ENCODE peak calls at places on chromosomes 11 and 22, in six cellular contexts. One of them, this sample, is unnamed. For H3K36me3, the result is how much of the 10 kb centered on the place peaks cover.

GRCh38 chr11:105937738-105938137 is 84.3 kb downstream of the MSANTD4 start:
- DNase-seq in cardiac muscle cell: no peak
- DNase-seq in colonic mucosa: no peak
- DNase-seq in K562: no peak
- DNase-seq in body of pancreas: no peak
- DNase-seq in effector memory CD4-positive, alpha-beta T cell: no peak
- DNase-seq in this sample: no peak

GRCh38 chr11:17412488-17413180 is 24.2 kb upstream of the KCNJ11 start:
- DNase-seq in cardiac muscle cell: no peak
- DNase-seq in colonic mucosa: no peak
- DNase-seq in K562: no peak
- DNase-seq in body of pancreas: no peak
- DNase-seq in effector memory CD4-positive, alpha-beta T cell: no peak
- DNase-seq in this sample: no peak

GRCh38 chr11:60765355-60765754 is 8.7 kb downstream of the MS4A15 start:
- DNase-seq in cardiac muscle cell: no peak
- DNase-seq in colonic mucosa: no peak
- DNase-seq in K562: no peak
- DNase-seq in body of pancreas: no peak
- DNase-seq in effector memory CD4-positive, alpha-beta T cell: no peak
- DNase-seq in this sample: no peak

GRCh38 chr11:66701432-66702240 is 23.9 kb upstream of the RBM4B start:
- DNase-seq in cardiac muscle cell: peak
- DNase-seq in colonic mucosa: peak
- DNase-seq in K562: peak
- DNase-seq in body of pancreas: peak
- DNase-seq in effector memory CD4-positive, alpha-beta T cell: no peak
- DNase-seq in this sample: peak

GRCh38 chr11:46332568-46333128 is 14.6 kb upstream of the DGKZ start:
- DNase-seq in cardiac muscle cell: peak
- DNase-seq in colonic mucosa: no peak
- DNase-seq in K562: no peak
- DNase-seq in body of pancreas: no peak
- DNase-seq in effector memory CD4-positive, alpha-beta T cell: no peak
- DNase-seq in this sample: no peak

GRCh38 chr22:46328797-46329196 is 6.7 kb upstream of the TRMU start:
- DNase-seq in cardiac muscle cell: no peak
- DNase-seq in colonic mucosa: no peak
- DNase-seq in K562: no peak
- DNase-seq in body of pancreas: no peak
- DNase-seq in effector memory CD4-positive, alpha-beta T cell: no peak
- DNase-seq in this sample: no peak

GRCh38 chr11:47270331-47271271 is 668 bp downstream of the MADD start:
- DNase-seq in cardiac muscle cell: peak
- DNase-seq in colonic mucosa: peak
- DNase-seq in K562: peak
- DNase-seq in body of pancreas: peak
- DNase-seq in effector memory CD4-positive, alpha-beta T cell: peak
- DNase-seq in this sample: peak

GRCh38 chr11:43937434-43938411 is 4.7 kb upstream of the C11orf96 start:
- DNase-seq in cardiac muscle cell: no peak
- DNase-seq in colonic mucosa: no peak
- DNase-seq in K562: no peak
- DNase-seq in body of pancreas: no peak
- DNase-seq in effector memory CD4-positive, alpha-beta T cell: no peak
- DNase-seq in this sample: no peak

GRCh38 chr11:74783241-74783871 is 34.7 kb downstream of the RNF169 start:
- DNase-seq in cardiac muscle cell: no peak
- DNase-seq in colonic mucosa: no peak
- DNase-seq in K562: no peak
- DNase-seq in body of pancreas: no peak
- DNase-seq in effector memory CD4-positive, alpha-beta T cell: no peak
- DNase-seq in this sample: no peak

GRCh38 chr11:123063396-123064267 is 1.7 kb upstream of the HSPA8 start:
- DNase-seq in cardiac muscle cell: no peak
- DNase-seq in colonic mucosa: peak
- DNase-seq in K562: no peak
- DNase-seq in body of pancreas: peak
- DNase-seq in effector memory CD4-positive, alpha-beta T cell: no peak
- DNase-seq in this sample: peak

GRCh38 chr11:81449588-81450155 is 1284.0 kb downstream of the FAM181B start:
- DNase-seq in cardiac muscle cell: no peak
- DNase-seq in colonic mucosa: no peak
- DNase-seq in K562: no peak
- DNase-seq in body of pancreas: no peak
- DNase-seq in effector memory CD4-positive, alpha-beta T cell: no peak
- DNase-seq in this sample: no peak

GRCh38 chr11:12086271-12087074 is 23.9 kb upstream of the MICAL2 start:
- DNase-seq in cardiac muscle cell: no peak
- DNase-seq in colonic mucosa: peak
- DNase-seq in K562: no peak
- DNase-seq in body of pancreas: peak
- DNase-seq in effector memory CD4-positive, alpha-beta T cell: no peak
- DNase-seq in this sample: no peak

GRCh38 chr22:35860087-35860733 is 142.5 kb downstream of the APOL5 start:
- DNase-seq in cardiac muscle cell: no peak
- DNase-seq in colonic mucosa: no peak
- DNase-seq in K562: no peak
- DNase-seq in body of pancreas: no peak
- DNase-seq in effector memory CD4-positive, alpha-beta T cell: no peak
- DNase-seq in this sample: no peak

GRCh38 chr11:79094601-79095000 is 346.2 kb downstream of the TENM4 start:
- DNase-seq in cardiac muscle cell: no peak
- DNase-seq in colonic mucosa: no peak
- DNase-seq in K562: no peak
- DNase-seq in body of pancreas: no peak
- DNase-seq in effector memory CD4-positive, alpha-beta T cell: no peak
- DNase-seq in this sample: no peak

GRCh38 chr22:31753005-31753633 is 700 bp upstream of the DEPDC5 start:
- DNase-seq in cardiac muscle cell: peak
- DNase-seq in colonic mucosa: peak
- DNase-seq in K562: peak
- DNase-seq in body of pancreas: peak
- DNase-seq in effector memory CD4-positive, alpha-beta T cell: no peak
- DNase-seq in this sample: peak

GRCh38 chr22:43396934-43397457 is 14.8 kb upstream of the MPPED1 start:
- DNase-seq in cardiac muscle cell: no peak
- DNase-seq in colonic mucosa: no peak
- DNase-seq in K562: no peak
- DNase-seq in body of pancreas: no peak
- DNase-seq in effector memory CD4-positive, alpha-beta T cell: no peak
- DNase-seq in this sample: no peak

GRCh38 chr11:92727769-92728168 is 241.7 kb upstream of the MTNR1B start:
- DNase-seq in cardiac muscle cell: no peak
- DNase-seq in colonic mucosa: no peak
- DNase-seq in K562: no peak
- DNase-seq in body of pancreas: no peak
- DNase-seq in effector memory CD4-positive, alpha-beta T cell: no peak
- DNase-seq in this sample: no peak

GRCh38 chr11:58880625-58881024 is 36.1 kb upstream of the GLYATL2 start:
- DNase-seq in cardiac muscle cell: no peak
- DNase-seq in colonic mucosa: no peak
- DNase-seq in K562: no peak
- DNase-seq in body of pancreas: no peak
- DNase-seq in effector memory CD4-positive, alpha-beta T cell: no peak
- DNase-seq in this sample: no peak

GRCh38 chr11:129460714-129461113 is 85.1 kb downstream of the BARX2 start:
- DNase-seq in cardiac muscle cell: no peak
- DNase-seq in colonic mucosa: no peak
- DNase-seq in K562: no peak
- DNase-seq in body of pancreas: no peak
- DNase-seq in effector memory CD4-positive, alpha-beta T cell: no peak
- DNase-seq in this sample: no peak

GRCh38 chr11:57761301-57762234 is at the start of gene CTNND1:
- DNase-seq in cardiac muscle cell: peak
- DNase-seq in colonic mucosa: peak
- DNase-seq in K562: peak
- DNase-seq in body of pancreas: peak
- DNase-seq in effector memory CD4-positive, alpha-beta T cell: no peak
- DNase-seq in this sample: peak

GRCh38 chr22:38795569-38795968 is 1.6 kb upstream of the DNAL4 start:
- DNase-seq in cardiac muscle cell: no peak
- DNase-seq in colonic mucosa: no peak
- DNase-seq in K562: no peak
- DNase-seq in body of pancreas: no peak
- DNase-seq in effector memory CD4-positive, alpha-beta T cell: no peak
- DNase-seq in this sample: no peak

GRCh38 chr11:102240502-102240901 is 76.8 kb upstream of the BIRC3 start:
- DNase-seq in cardiac muscle cell: no peak
- DNase-seq in colonic mucosa: no peak
- DNase-seq in K562: no peak
- DNase-seq in body of pancreas: no peak
- DNase-seq in effector memory CD4-positive, alpha-beta T cell: no peak
- DNase-seq in this sample: no peak

GRCh38 chr22:45211435-45211834 is 29.3 kb downstream of the KIAA0930 start:
- DNase-seq in cardiac muscle cell: no peak
- DNase-seq in colonic mucosa: no peak
- DNase-seq in K562: no peak
- DNase-seq in body of pancreas: no peak
- DNase-seq in effector memory CD4-positive, alpha-beta T cell: no peak
- DNase-seq in this sample: no peak

GRCh38 chr11:95066721-95067041 is at the start of gene SRSF8:
- DNase-seq in cardiac muscle cell: no peak
- DNase-seq in colonic mucosa: no peak
- DNase-seq in K562: no peak
- DNase-seq in body of pancreas: no peak
- DNase-seq in effector memory CD4-positive, alpha-beta T cell: no peak
- DNase-seq in this sample: no peak

GRCh38 chr11:116366451-116366850 is 406.3 kb downstream of the BUD13 start:
- DNase-seq in cardiac muscle cell: no peak
- DNase-seq in colonic mucosa: no peak
- DNase-seq in K562: no peak
- DNase-seq in body of pancreas: no peak
- DNase-seq in effector memory CD4-positive, alpha-beta T cell: no peak
- DNase-seq in this sample: no peak

GRCh38 chr22:26168199-26168915 is 905 bp upstream of the SEZ6L start:
- DNase-seq in cardiac muscle cell: no peak
- DNase-seq in colonic mucosa: no peak
- DNase-seq in K562: no peak
- DNase-seq in body of pancreas: no peak
- DNase-seq in effector memory CD4-positive, alpha-beta T cell: no peak
- DNase-seq in this sample: peak

GRCh38 chr11:108617055-108617454 is 23.5 kb upstream of the EXPH5 start:
- DNase-seq in cardiac muscle cell: no peak
- DNase-seq in colonic mucosa: no peak
- DNase-seq in K562: no peak
- DNase-seq in body of pancreas: no peak
- DNase-seq in effector memory CD4-positive, alpha-beta T cell: no peak
- DNase-seq in this sample: no peak

GRCh38 chr11:108614086-108614485 is 20.5 kb upstream of the EXPH5 start:
- DNase-seq in cardiac muscle cell: no peak
- DNase-seq in colonic mucosa: no peak
- DNase-seq in K562: no peak
- DNase-seq in body of pancreas: no peak
- DNase-seq in effector memory CD4-positive, alpha-beta T cell: no peak
- DNase-seq in this sample: no peak

GRCh38 chr11:108620958-108621772 is 27.6 kb upstream of the EXPH5 start:
- DNase-seq in cardiac muscle cell: no peak
- DNase-seq in colonic mucosa: no peak
- DNase-seq in K562: no peak
- DNase-seq in body of pancreas: no peak
- DNase-seq in effector memory CD4-positive, alpha-beta T cell: no peak
- DNase-seq in this sample: no peak

GRCh38 chr11:108616549-108616948 is 23.0 kb upstream of the EXPH5 start:
- DNase-seq in cardiac muscle cell: no peak
- DNase-seq in colonic mucosa: no peak
- DNase-seq in K562: no peak
- DNase-seq in body of pancreas: no peak
- DNase-seq in effector memory CD4-positive, alpha-beta T cell: no peak
- DNase-seq in this sample: no peak

GRCh38 chr11:108618529-108618928 is 25.0 kb upstream of the EXPH5 start:
- DNase-seq in cardiac muscle cell: no peak
- DNase-seq in colonic mucosa: no peak
- DNase-seq in K562: no peak
- DNase-seq in body of pancreas: no peak
- DNase-seq in effector memory CD4-positive, alpha-beta T cell: no peak
- DNase-seq in this sample: no peak
- H3K36me3 ChIP-seq in cardiac muscle cell: under half
- H3K36me3 ChIP-seq in colonic mucosa: under half
- H3K36me3 ChIP-seq in K562: under half
- H3K36me3 ChIP-seq in body of pancreas: under half
- H3K36me3 ChIP-seq in effector memory CD4-positive, alpha-beta T cell: under half
- H3K36me3 ChIP-seq in this sample: under half

GRCh38 chr11:70332567-70332966 is 62.1 kb downstream of the PPFIA1 start:
- DNase-seq in cardiac muscle cell: no peak
- DNase-seq in colonic mucosa: no peak
- DNase-seq in K562: no peak
- DNase-seq in body of pancreas: no peak
- DNase-seq in effector memory CD4-positive, alpha-beta T cell: no peak
- DNase-seq in this sample: no peak
- H3K36me3 ChIP-seq in cardiac muscle cell: under half
- H3K36me3 ChIP-seq in colonic mucosa: under half
- H3K36me3 ChIP-seq in K562: half or more
- H3K36me3 ChIP-seq in body of pancreas: under half
- H3K36me3 ChIP-seq in effector memory CD4-positive, alpha-beta T cell: half or more
- H3K36me3 ChIP-seq in this sample: under half

GRCh38 chr11:253160-253885 is 16.5 kb downstream of the PSMD13 start:
- DNase-seq in cardiac muscle cell: no peak
- DNase-seq in colonic mucosa: no peak
- DNase-seq in K562: no peak
- DNase-seq in body of pancreas: no peak
- DNase-seq in effector memory CD4-positive, alpha-beta T cell: no peak
- DNase-seq in this sample: no peak
- H3K36me3 ChIP-seq in cardiac muscle cell: under half
- H3K36me3 ChIP-seq in colonic mucosa: under half
- H3K36me3 ChIP-seq in K562: half or more
- H3K36me3 ChIP-seq in body of pancreas: under half
- H3K36me3 ChIP-seq in effector memory CD4-positive, alpha-beta T cell: under half
- H3K36me3 ChIP-seq in this sample: under half

GRCh38 chr11:13366266-13367026 is 88.9 kb downstream of the BMAL1 start:
- DNase-seq in cardiac muscle cell: no peak
- DNase-seq in colonic mucosa: no peak
- DNase-seq in K562: no peak
- DNase-seq in body of pancreas: no peak
- DNase-seq in effector memory CD4-positive, alpha-beta T cell: no peak
- DNase-seq in this sample: no peak
- H3K36me3 ChIP-seq in cardiac muscle cell: under half
- H3K36me3 ChIP-seq in colonic mucosa: under half
- H3K36me3 ChIP-seq in K562: under half
- H3K36me3 ChIP-seq in body of pancreas: under half
- H3K36me3 ChIP-seq in effector memory CD4-positive, alpha-beta T cell: half or more
- H3K36me3 ChIP-seq in this sample: under half